ENCODE peak calls at places on chromosomes 7 and 10, in eight cellular contexts. N is kidney; T is brain microvascular endothelial cell; F is astrocyte of the spinal cord; S is naive thymus-derived CD4-positive, alpha-beta T cell; X is fibroblast of the aortic adventitia; L is CD8-positive, alpha-beta T cell; V is CD8-positive, alpha-beta memory T cell. H is an unnamed sample.
A peak's percentile ranks its signal among the peaks of the same experiment; 100 is the strongest.

GRCh38 chr10:87713707-87714106 is 54.0 kb downstream of the PAPSS2 start:
- DNase-seq in N (no peak), T (no peak), F (no peak), S (no peak), X (no peak), L (no peak), V (no peak), H (no peak)

GRCh38 chr10:120941468-120941867 is 90.3 kb downstream of the WDR11 start:
- DNase-seq in N (no peak), T (no peak), F (no peak), S (no peak), X (no peak), L (no peak), V (no peak), H (no peak)

GRCh38 chr7:620052-620451 is 100.4 kb upstream of the PDGFA start:
- DNase-seq in N (no peak), T (peak; percentile 68), F (peak; percentile 87), S (no peak), X (peak; percentile 43), L (no peak), V (no peak), H (no peak)

GRCh38 chr10:78740976-78741375 is 327.8 kb upstream of the ZMIZ1 start:
- DNase-seq in N (no peak), T (no peak), F (no peak), S (no peak), X (no peak), L (no peak), V (no peak), H (no peak)

GRCh38 chr10:43075612-43076003 is 1.3 kb upstream of the RET start:
- DNase-seq in N (peak; percentile 75), T (no peak), F (no peak), S (no peak), X (no peak), L (no peak), V (no peak), H (no peak)

GRCh38 chr7:16933296-16934248 is 51.8 kb upstream of the AGR3 start:
- DNase-seq in N (no peak), T (no peak), F (no peak), S (peak; percentile 8), X (peak; percentile 74), L (no peak), V (no peak), H (peak; percentile 53)

GRCh38 chr7:51350195-51350896 is 33.7 kb upstream of the COBL start:
- DNase-seq in N (no peak), T (peak; percentile 50), F (peak; percentile 21), S (no peak), X (no peak), L (no peak), V (no peak), H (no peak)

GRCh38 chr7:87528733-87529132 is 53.3 kb upstream of the ABCB4 start:
- DNase-seq in N (no peak), T (no peak), F (no peak), S (no peak), X (no peak), L (no peak), V (no peak), H (no peak)

GRCh38 chr7:131524116-131524515 is 32.3 kb downstream of the PODXL start:
- DNase-seq in N (no peak), T (no peak), F (no peak), S (no peak), X (no peak), L (no peak), V (no peak), H (no peak)

GRCh38 chr7:135169141-135169935 is 1.2 kb downstream of the CYREN start:
- DNase-seq in N (no peak), T (peak; percentile 37), F (no peak), S (peak; percentile 36), X (peak; percentile 59), L (peak; percentile 36), V (peak; percentile 73), H (no peak)

GRCh38 chr7:4612237-4612636 is 69.9 kb upstream of the FOXK1 start:
- DNase-seq in N (peak; percentile 29), T (no peak), F (no peak), S (no peak), X (no peak), L (no peak), V (no peak), H (no peak)

GRCh38 chr7:4616116-4616515 is 66.0 kb upstream of the FOXK1 start:
- DNase-seq in N (no peak), T (no peak), F (no peak), S (no peak), X (no peak), L (no peak), V (no peak), H (no peak)

GRCh38 chr7:4612939-4613841 is 68.9 kb upstream of the FOXK1 start:
- DNase-seq in N (no peak), T (peak; percentile 14), F (peak; percentile 28), S (no peak), X (peak; percentile 56), L (no peak), V (no peak), H (no peak)

GRCh38 chr7:4610768-4611467 is 71.2 kb upstream of the FOXK1 start:
- DNase-seq in N (peak; percentile 48), T (peak; percentile 69), F (peak; percentile 72), S (peak; percentile 77), X (peak; percentile 81), L (peak; percentile 42), V (peak; percentile 64), H (no peak)

GRCh38 chr7:4613855-4614548 is 68.1 kb upstream of the FOXK1 start:
- DNase-seq in N (peak; percentile 50), T (peak; percentile 46), F (peak; percentile 65), S (no peak), X (peak; percentile 84), L (no peak), V (no peak), H (peak; percentile 31)
- H3K4me3 ChIP-seq in N (peak overlapping the region; percentile 62), T (no peak overlapping the region), F (no peak overlapping the region), S (no peak overlapping the region), X (peak overlapping the region; percentile 46), L (no peak overlapping the region), V (no peak overlapping the region), H (peak overlapping the region; percentile 39)

GRCh38 chr10:12409171-12409570 is 59.8 kb downstream of the CAMK1D start:
- DNase-seq in N (no peak), T (no peak), F (no peak), S (no peak), X (no peak), L (no peak), V (no peak), H (no peak)

GRCh38 chr10:12405342-12406320 is 56.3 kb downstream of the CAMK1D start:
- DNase-seq in N (no peak), T (no peak), F (peak; percentile 35), S (no peak), X (no peak), L (no peak), V (no peak), H (no peak)

GRCh38 chr10:12409613-12410012 is 60.3 kb downstream of the CAMK1D start:
- DNase-seq in N (no peak), T (no peak), F (no peak), S (no peak), X (no peak), L (no peak), V (no peak), H (no peak)

GRCh38 chr10:12408472-12408871 is 59.1 kb downstream of the CAMK1D start:
- DNase-seq in N (no peak), T (no peak), F (no peak), S (no peak), X (no peak), L (no peak), V (no peak), H (no peak)

GRCh38 chr10:12406764-12407400 is 57.5 kb downstream of the CAMK1D start:
- DNase-seq in N (no peak), T (no peak), F (no peak), S (no peak), X (no peak), L (no peak), V (no peak), H (no peak)
- H3K4me3 ChIP-seq in N (no peak overlapping the region), T (no peak overlapping the region), F (no peak overlapping the region), S (no peak overlapping the region), X (no peak overlapping the region), L (no peak overlapping the region), V (no peak overlapping the region), H (no peak overlapping the region)

GRCh38 chr7:151193203-151193602 is 6.2 kb upstream of the ASB10 start:
- DNase-seq in N (no peak), T (no peak), F (no peak), S (no peak), X (no peak), L (no peak), V (no peak), H (no peak)

GRCh38 chr7:151194188-151194587 is 7.1 kb upstream of the ASB10 start:
- DNase-seq in N (no peak), T (no peak), F (no peak), S (no peak), X (no peak), L (no peak), V (no peak), H (no peak)

GRCh38 chr7:151192002-151192539 is 5.0 kb upstream of the ASB10 start:
- DNase-seq in N (no peak), T (no peak), F (no peak), S (no peak), X (no peak), L (no peak), V (no peak), H (no peak)

GRCh38 chr7:151189038-151189437 is 2.0 kb upstream of the ASB10 start:
- DNase-seq in N (no peak), T (no peak), F (no peak), S (no peak), X (no peak), L (no peak), V (no peak), H (no peak)

GRCh38 chr7:151191544-151191943 is 4.5 kb upstream of the ASB10 start:
- DNase-seq in N (no peak), T (no peak), F (no peak), S (no peak), X (no peak), L (no peak), V (no peak), H (no peak)
- H3K4me3 ChIP-seq in N (no peak overlapping the region), T (no peak overlapping the region), F (no peak overlapping the region), S (no peak overlapping the region), X (no peak overlapping the region), L (no peak overlapping the region), V (no peak overlapping the region), H (no peak overlapping the region)

DNA sequence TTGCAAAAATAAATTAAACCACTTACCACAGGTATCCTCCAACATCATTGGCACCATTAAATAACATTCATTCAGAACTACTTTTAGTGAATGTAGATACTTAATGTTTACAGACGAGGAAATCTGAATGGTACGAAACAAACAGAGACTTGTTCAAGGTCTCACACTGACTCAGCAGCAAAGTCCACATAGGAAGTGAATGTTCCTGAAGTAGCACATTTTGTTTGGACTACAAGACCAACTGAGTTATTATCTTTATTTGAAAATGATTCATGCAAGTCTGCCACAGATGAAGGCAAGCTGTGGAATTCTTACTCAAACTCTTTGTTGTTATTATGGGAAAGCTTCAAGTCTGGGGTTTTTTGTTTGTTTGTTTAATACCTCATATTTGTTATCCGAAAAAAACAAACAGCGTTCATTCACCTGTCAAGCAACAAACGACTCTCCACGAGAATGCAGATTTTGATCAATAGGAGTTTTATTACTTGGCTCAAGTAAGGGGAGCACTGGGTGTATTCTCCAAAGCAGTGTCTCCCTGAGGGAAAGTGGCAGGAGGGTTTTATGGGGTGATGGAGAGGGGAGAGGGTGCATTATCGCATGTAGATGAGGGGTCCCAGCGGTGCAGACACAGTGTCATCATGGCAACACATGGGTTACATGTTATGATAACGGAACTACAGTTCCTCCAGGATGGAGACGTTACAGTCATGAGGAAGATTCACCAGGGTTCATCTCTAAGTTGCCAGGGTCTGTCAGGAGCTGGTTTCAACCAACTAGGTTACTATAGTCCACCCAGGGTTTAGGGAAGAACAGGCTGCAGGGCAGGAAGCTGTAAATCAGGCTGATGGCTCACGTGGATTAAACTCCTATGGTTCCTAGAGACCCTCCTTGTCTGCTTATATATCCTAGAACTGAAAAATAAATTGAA is 147.7 kb upstream of the AKR1E2 start:
- DNase-seq in N (no peak), T (peak; percentile 81), F (peak; percentile 91), S (no peak), X (peak; percentile 90), L (no peak), V (no peak), H (no peak)
- H3K4me3 ChIP-seq in N (no peak overlapping the region), T (peak overlapping the region; percentile 40), F (peak overlapping the region; percentile 8), S (no peak overlapping the region), X (peak overlapping the region; percentile 31), L (no peak overlapping the region), V (no peak overlapping the region), H (no peak overlapping the region)